ENCODE peak calls at places on chromosomes 2 and 18, in seven cellular contexts. V, J, E, S, W, B and O are unnamed samples. For H3K27me3 and H3K4me1, the result is how much of the 10 kb centered on the place peaks cover.

GRCh38 chr2:19038096-19039015 is 320.1 kb downstream of the OSR1 start:
- DNase-seq in V (no peak), B (no peak), S (peak), W (peak), E (no peak), J (no peak), O (peak)

GRCh38 chr2:234496442-234496834 is 443 bp downstream of the ARL4C start:
- DNase-seq in E (no peak), B (peak), W (peak), S (no peak), V (peak), J (no peak), O (no peak)

GRCh38 chr2:233801357-233802131 is 23.4 kb downstream of the MROH2A start:
- DNase-seq in W (peak), S (peak), V (no peak), E (peak), B (no peak), J (no peak), O (peak)

GRCh38 chr2:84694088-84694622 is 177.9 kb downstream of the DNAH6 start:
- DNase-seq in W (no peak), J (no peak), S (no peak), V (no peak), B (no peak), E (no peak), O (no peak)

GRCh38 chr2:237596856-237597679 is 6.5 kb upstream of the RAB17 start:
- DNase-seq in V (no peak), B (no peak), E (no peak), S (no peak), J (no peak), W (no peak), O (no peak)

GRCh38 chr18:10410472-10411300 is 43.7 kb upstream of the APCDD1 start:
- DNase-seq in S (no peak), J (no peak), B (no peak), W (peak), V (no peak), E (peak), O (peak)

GRCh38 chr2:157441072-157441454 is 2.8 kb downstream of the CYTIP start:
- DNase-seq in V (no peak), W (no peak), B (no peak), J (no peak), E (no peak), S (peak), O (no peak)

GRCh38 chr18:59323931-59324622 is 5.6 kb upstream of the CPLX4 start:
- DNase-seq in E (no peak), W (peak), J (no peak), S (no peak), V (no peak), B (no peak), O (peak)

GRCh38 chr18:12741351-12741750 is 38.5 kb downstream of the PSMG2 start:
- DNase-seq in S (peak), B (no peak), W (peak), V (no peak), J (no peak), E (no peak), O (peak)

GRCh38 chr2:21822505-21822904 is 698.7 kb downstream of the TDRD15 start:
- DNase-seq in S (no peak), W (no peak), B (no peak), J (no peak), V (no peak), E (no peak), O (no peak)

GRCh38 chr18:574456-575228 is 5.5 kb upstream of the CETN1 start:
- DNase-seq in V (no peak), W (no peak), E (no peak), J (no peak), B (no peak), S (no peak), O (no peak)

GRCh38 chr18:35581555-35582309 is at the start of gene GALNT1:
- DNase-seq in J (peak), E (no peak), W (no peak), B (no peak), S (peak), V (peak), O (no peak)

GRCh38 chr2:50291535-50291934 is 740.4 kb downstream of the NRXN1 start:
- DNase-seq in J (no peak), E (no peak), V (no peak), B (no peak), S (no peak), W (no peak), O (no peak)

GRCh38 chr2:27323592-27324285 is 842 bp upstream of the MPV17 start:
- DNase-seq in S (peak), J (no peak), W (no peak), V (no peak), E (no peak), B (no peak), O (no peak)

GRCh38 chr2:155427470-155427869 is 729.0 kb downstream of the KCNJ3 start:
- DNase-seq in B (no peak), V (no peak), J (no peak), E (no peak), W (no peak), S (no peak), O (no peak)

GRCh38 chr2:101900375-101900774 is 91.4 kb upstream of the IL1R2 start:
- DNase-seq in J (no peak), S (no peak), E (no peak), B (no peak), V (no peak), W (no peak), O (peak)

GRCh38 chr2:9388950-9389911 is 34.1 kb downstream of the ITGB1BP1 start:
- DNase-seq in J (peak), W (no peak), V (no peak), E (no peak), B (peak), S (no peak), O (no peak)

GRCh38 chr2:226364217-226364616 is 435.4 kb downstream of the IRS1 start:
- DNase-seq in W (no peak), J (no peak), B (no peak), E (no peak), S (no peak), V (no peak), O (no peak)

GRCh38 chr2:49306925-49307324 is 152.6 kb upstream of the FSHR start:
- DNase-seq in J (no peak), V (no peak), B (no peak), E (no peak), W (no peak), S (peak), O (no peak)

GRCh38 chr2:158414538-158414937 is 42.0 kb downstream of the CCDC148 start:
- DNase-seq in S (peak), B (no peak), E (no peak), W (peak), V (no peak), J (no peak), O (peak)

GRCh38 chr2:33289961-33290360 is 186.5 kb upstream of the RASGRP3 start:
- DNase-seq in W (peak), S (no peak), B (no peak), E (no peak), J (no peak), V (no peak), O (no peak)

GRCh38 chr2:162242586-162243304 is 500 bp downstream of the FAP start:
- DNase-seq in S (peak), B (no peak), J (no peak), V (no peak), W (peak), E (no peak), O (peak)

GRCh38 chr2:240199133-240199870 is 58.8 kb upstream of the OTOS start:
- DNase-seq in S (no peak), V (no peak), B (no peak), E (no peak), J (no peak), W (no peak), O (no peak)

GRCh38 chr2:158094487-158095092 is 7.1 kb upstream of the UPP2 start:
- DNase-seq in J (no peak), V (no peak), B (no peak), E (no peak), W (no peak), S (no peak), O (no peak)

GRCh38 chr18:47968721-47969120 is 38.3 kb upstream of the SMAD2 start:
- DNase-seq in W (peak), J (no peak), V (no peak), B (no peak), S (peak), E (no peak), O (no peak)

GRCh38 chr18:45156941-45157340 is 458.3 kb upstream of the SLC14A2 start:
- DNase-seq in S (peak), J (no peak), W (peak), B (no peak), E (no peak), V (no peak), O (no peak)

GRCh38 chr18:24659837-24660720 is 199.6 kb downstream of the HRH4 start:
- DNase-seq in E (no peak), W (no peak), B (no peak), S (peak), J (peak), V (peak), O (no peak)

GRCh38 chr18:7601249-7601620 is 34.1 kb downstream of the PTPRM start:
- DNase-seq in W (peak), V (no peak), B (no peak), E (no peak), J (no peak), S (peak), O (peak)

GRCh38 chr18:34028341-34028740 is 196.4 kb downstream of the NOL4 start:
- DNase-seq in E (no peak), V (no peak), B (no peak), S (no peak), J (peak), W (peak), O (no peak)

GRCh38 chr2:88554189-88554588 is 73.1 kb downstream of the EIF2AK3 start:
- DNase-seq in J (no peak), W (no peak), B (no peak), V (no peak), S (no peak), E (no peak), O (peak)

GRCh38 chr2:19796036-19796703 is 105.6 kb downstream of the TTC32 start:
- DNase-seq in W (peak), S (peak), V (no peak), B (no peak), E (no peak), J (no peak), O (peak)

GRCh38 chr2:67752964-67753363 is 309.8 kb downstream of the C1D start:
- DNase-seq in B (no peak), E (no peak), S (peak), W (peak), V (no peak), J (no peak), O (peak)

GRCh38 chr2:222269132-222269531 is 29.7 kb downstream of the PAX3 start:
- DNase-seq in B (no peak), V (no peak), W (no peak), E (no peak), J (no peak), S (no peak), O (no peak)

GRCh38 chr2:222270436-222270835 is 28.4 kb downstream of the PAX3 start:
- DNase-seq in S (no peak), J (no peak), B (no peak), W (no peak), E (no peak), V (no peak), O (no peak)

GRCh38 chr2:222268311-222268980 is 30.4 kb downstream of the PAX3 start:
- DNase-seq in J (no peak), S (no peak), W (peak), V (no peak), E (no peak), B (no peak), O (no peak)

GRCh38 chr2:222272446-222273035 is 26.3 kb downstream of the PAX3 start:
- DNase-seq in V (no peak), J (no peak), W (no peak), S (no peak), E (no peak), B (no peak), O (no peak)

GRCh38 chr2:222271854-222272253 is 26.9 kb downstream of the PAX3 start:
- DNase-seq in J (no peak), V (no peak), B (no peak), W (no peak), E (no peak), S (no peak), O (no peak)
- H3K27me3 ChIP-seq in J (half or more), V (under half), B (under half), W (under half), E (under half), S (under half), O (half or more)

DNA sequence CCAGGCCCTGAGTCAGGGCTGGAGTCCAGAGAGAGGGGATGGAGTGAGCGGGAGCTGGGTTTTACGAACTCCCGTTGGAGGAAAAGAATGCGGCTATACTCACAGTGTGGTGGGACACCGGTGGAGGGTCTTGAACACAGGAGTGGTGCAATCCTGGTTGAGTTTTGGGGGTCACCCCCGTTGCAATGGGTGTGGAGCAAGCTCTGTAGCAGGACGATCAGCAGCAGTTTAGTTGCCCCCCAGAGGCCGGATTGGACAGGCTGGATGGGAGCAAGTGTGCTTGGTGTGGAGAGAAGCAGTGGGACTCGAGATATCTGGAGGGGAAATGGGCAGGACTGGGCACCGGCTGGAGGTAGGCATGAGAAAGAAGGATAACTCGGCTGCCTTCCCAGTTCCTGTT is 72.3 kb upstream of the TWIST2 start:
- DNase-seq in W (no peak), J (no peak), V (no peak), B (no peak), E (no peak), S (no peak), O (no peak)
- H3K4me1 ChIP-seq in W (under half), J (under half), V (under half), B (under half), E (under half), S (under half), O (under half)

GRCh38 chr2:23554054-23554697 is 169.2 kb downstream of the KLHL29 start:
- DNase-seq in E (no peak), V (peak), S (peak), W (no peak), B (peak), J (peak), O (no peak)

GRCh38 chr2:23557455-23557854 is 172.5 kb downstream of the KLHL29 start:
- DNase-seq in J (no peak), W (no peak), V (no peak), S (no peak), B (no peak), E (no peak), O (no peak)

GRCh38 chr2:23556929-23557328 is 171.9 kb downstream of the KLHL29 start:
- DNase-seq in V (no peak), B (no peak), S (no peak), E (no peak), W (no peak), J (no peak), O (no peak)

GRCh38 chr2:23553561-23553960 is 168.6 kb downstream of the KLHL29 start:
- DNase-seq in S (no peak), W (no peak), B (no peak), J (no peak), E (no peak), V (no peak), O (no peak)

GRCh38 chr2:23555944-23556343 is 171.0 kb downstream of the KLHL29 start:
- DNase-seq in S (no peak), V (no peak), E (no peak), W (no peak), B (no peak), J (no peak), O (no peak)
- H3K27ac ChIP-seq in S (no peak), V (no peak), E (no peak), W (no peak), B (peak), J (no peak), O (no peak)

GRCh38 chr2:73343992-73344391 is 41.6 kb upstream of the ALMS1 start:
- DNase-seq in J (no peak), B (no peak), E (no peak), V (no peak), S (no peak), W (no peak), O (no peak)
- H3K27me3 ChIP-seq in J (under half), B (under half), E (under half), V (under half), S (under half), W (under half), O (under half)

DNA sequence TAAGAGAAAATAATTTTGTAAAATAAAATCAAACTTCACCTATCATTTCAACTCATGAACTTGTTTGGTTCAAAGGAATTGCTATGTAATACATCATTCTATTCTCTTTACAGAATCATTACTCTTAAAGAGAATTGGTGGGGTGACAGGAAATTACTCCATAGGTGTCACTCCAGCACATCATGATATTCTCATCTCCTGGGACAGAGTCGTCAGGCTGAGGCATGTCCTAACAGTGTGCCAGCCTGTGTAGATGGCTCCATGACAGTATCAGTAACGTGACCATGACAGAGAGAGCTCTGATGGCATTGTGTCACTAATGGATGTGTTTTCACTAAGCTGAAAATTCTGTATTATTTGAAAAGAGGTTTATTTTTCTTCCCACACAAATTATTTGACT is 13.9 kb downstream of the SPATS2L start:
- DNase-seq in E (no peak), S (no peak), V (no peak), W (no peak), J (no peak), B (no peak), O (peak)
- H3K4me1 ChIP-seq in E (under half), S (under half), V (under half), W (under half), J (under half), B (under half), O (under half)

DNA sequence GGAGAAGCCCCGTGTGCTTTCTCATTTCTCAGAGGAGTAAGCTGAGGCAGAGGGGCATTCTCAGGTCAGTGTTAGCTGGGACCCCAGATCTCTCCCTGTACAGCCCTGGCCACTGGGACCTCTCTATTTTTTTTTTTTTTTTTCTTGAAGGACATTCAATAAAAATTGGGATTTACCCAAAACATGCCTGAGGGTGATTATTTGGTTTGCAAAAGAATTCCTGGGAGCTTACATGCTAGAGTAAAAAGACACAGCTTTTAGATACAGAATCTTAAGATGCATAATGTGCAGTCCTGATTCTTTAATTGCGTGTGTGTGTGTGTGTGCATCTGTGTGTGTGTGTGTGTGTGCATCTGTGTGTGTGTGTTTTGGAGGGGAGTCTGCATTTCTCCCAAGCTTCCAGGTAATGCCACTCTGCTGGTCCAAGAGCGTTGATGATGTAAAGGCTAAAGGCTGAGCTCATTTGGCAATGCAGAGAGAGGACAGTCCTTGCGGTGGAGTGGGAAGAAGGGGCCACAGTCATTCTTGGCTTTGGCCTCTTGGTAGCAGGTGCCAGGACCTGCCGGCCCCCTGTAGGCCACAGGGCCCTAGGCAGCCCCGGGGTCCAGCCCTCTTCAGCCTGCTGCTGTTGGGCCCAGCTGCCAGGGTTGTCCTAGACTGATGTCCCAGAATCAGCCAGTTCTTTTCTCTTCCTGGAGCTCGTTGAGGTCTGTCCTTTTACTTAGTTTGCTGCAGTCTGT is 74.1 kb upstream of the MCFD2 start:
- DNase-seq in S (no peak), V (no peak), B (no peak), J (peak), E (no peak), W (no peak), O (no peak)
- H3K27ac ChIP-seq in S (no peak), V (no peak), B (peak), J (no peak), E (no peak), W (no peak), O (no peak)

GRCh38 chr2:235661538-235661937 is 167.7 kb downstream of the AGAP1 start:
- DNase-seq in S (no peak), E (no peak), J (no peak), W (no peak), V (no peak), B (no peak), O (no peak)
- H3K27me3 ChIP-seq in S (under half), E (under half), J (under half), W (under half), V (under half), B (under half), O (under half)